ENCODE peak calls at places on chromosomes 6 and 20, in six cellular contexts. W, O, D, L, X and H are unnamed samples.

GRCh38 chr20:43559588-43559987 is 761 bp downstream of the SGK2 start:
- DNase-seq in X (no peak), D (no peak), O (peak), L (no peak), W (no peak), H (no peak)

GRCh38 chr6:2961971-2962370 is 9.4 kb downstream of the SERPINB6 start:
- DNase-seq in O (no peak), L (no peak), W (no peak), D (no peak), X (no peak), H (no peak)

GRCh38 chr6:45654673-45655072 is 276.9 kb upstream of the SUPT3H start:
- DNase-seq in X (no peak), D (no peak), L (no peak), O (no peak), W (no peak), H (no peak)

GRCh38 chr20:22586645-22587310 is 2.4 kb upstream of the FOXA2 start:
- DNase-seq in W (no peak), L (no peak), O (no peak), D (no peak), X (no peak), H (no peak)

GRCh38 chr6:118468682-118469465 is 79.2 kb upstream of the PLN start:
- DNase-seq in W (no peak), O (no peak), X (no peak), L (no peak), D (peak), H (no peak)

GRCh38 chr6:30533460-30534294 is 22.6 kb downstream of the GNL1 start:
- DNase-seq in L (no peak), W (no peak), O (no peak), D (no peak), X (no peak), H (no peak)

GRCh38 chr20:40160151-40160550 is 528.9 kb downstream of the MAFB start:
- DNase-seq in D (no peak), L (no peak), W (peak), X (no peak), O (no peak), H (no peak)

GRCh38 chr6:156538875-156539660 is 238.1 kb upstream of the ARID1B start:
- DNase-seq in D (no peak), X (no peak), L (no peak), W (no peak), O (no peak), H (no peak)

GRCh38 chr20:23434521-23435313 is 4.8 kb upstream of the CSTL1 start:
- DNase-seq in X (no peak), O (no peak), W (no peak), D (no peak), L (no peak), H (no peak)

GRCh38 chr6:140979642-140980091 is 1153.1 kb upstream of the GJE1 start:
- DNase-seq in X (peak), O (no peak), L (no peak), D (peak), W (no peak), H (no peak)

GRCh38 chr6:72950114-72950860 is 275.0 kb downstream of the KHDC1L start:
- DNase-seq in D (peak), W (no peak), X (no peak), O (no peak), L (no peak), H (no peak)

GRCh38 chr6:157761926-157762325 is 61.1 kb upstream of the SNX9 start:
- DNase-seq in X (no peak), W (no peak), O (no peak), L (no peak), D (no peak), H (no peak)

GRCh38 chr6:2749972-2750600 is 636 bp downstream of the MYLK4 start:
- DNase-seq in W (peak), D (no peak), O (no peak), X (peak), L (peak), H (no peak)

GRCh38 chr6:56370127-56370540 is 122.8 kb upstream of the COL21A1 start:
- DNase-seq in X (no peak), W (no peak), O (peak), D (peak), L (no peak), H (no peak)

GRCh38 chr20:1214838-1215261 is 11.0 kb upstream of the RAD21L1 start:
- DNase-seq in D (no peak), O (no peak), L (no peak), W (no peak), X (no peak), H (no peak)

GRCh38 chr20:31567380-31567720 is 37.7 kb upstream of the ID1 start:
- DNase-seq in D (no peak), W (no peak), O (no peak), L (no peak), X (no peak), H (no peak)

GRCh38 chr6:40556881-40557280 is 30.3 kb downstream of the LRFN2 start:
- DNase-seq in W (no peak), O (peak), D (no peak), X (no peak), L (no peak), H (no peak)

GRCh38 chr20:37282558-37282957 is 6.9 kb upstream of the MANBAL start:
- DNase-seq in O (no peak), X (no peak), L (no peak), D (peak), W (no peak), H (no peak)

GRCh38 chr6:126367849-126368248 is 27.9 kb downstream of the CENPW start:
- DNase-seq in L (no peak), W (peak), D (no peak), O (no peak), X (no peak), H (peak)

GRCh38 chr20:43662943-43663655 is 3.8 kb upstream of the MYBL2 start:
- DNase-seq in W (no peak), X (no peak), L (no peak), D (no peak), O (no peak), H (no peak)

GRCh38 chr20:63746766-63747315 is 7.3 kb downstream of the SLC2A4RG start:
- DNase-seq in L (no peak), W (no peak), D (no peak), X (no peak), O (peak), H (no peak)

GRCh38 chr6:33716890-33717632 is 5.6 kb upstream of the UQCC2 start:
- DNase-seq in L (no peak), X (no peak), O (no peak), W (no peak), D (no peak), H (no peak)

GRCh38 chr6:167750956-167751358 is 75.8 kb upstream of the AFDN start:
- DNase-seq in D (no peak), X (no peak), O (peak), L (no peak), W (no peak), H (no peak)

GRCh38 chr6:710601-711571 is 17.9 kb upstream of the EXOC2 start:
- DNase-seq in L (peak), O (peak), D (peak), W (peak), X (peak), H (no peak)

GRCh38 chr20:1381753-1382591 is 10.9 kb downstream of the FKBP1A start:
- DNase-seq in W (no peak), X (no peak), L (no peak), D (peak), O (no peak), H (no peak)

GRCh38 chr6:149831380-149831820 is 32.8 kb downstream of the LRP11 start:
- DNase-seq in O (no peak), W (no peak), X (no peak), L (no peak), D (no peak), H (no peak)

GRCh38 chr20:33443006-33443511 is 504 bp downstream of the SNTA1 start:
- DNase-seq in D (no peak), X (peak), O (no peak), L (peak), W (no peak), H (no peak)

GRCh38 chr20:44133424-44133823 is 53.6 kb downstream of the JPH2 start:
- DNase-seq in W (no peak), L (no peak), O (peak), D (no peak), X (no peak), H (no peak)

GRCh38 chr20:13638162-13638495 is 603 bp downstream of the TASP1 start:
- DNase-seq in D (peak), O (no peak), W (no peak), X (no peak), L (no peak), H (no peak)

GRCh38 chr20:16699287-16699686 is 30.5 kb upstream of the SNRPB2 start:
- DNase-seq in X (no peak), L (no peak), O (no peak), W (no peak), D (no peak), H (no peak)

GRCh38 chr6:109393882-109394281 is 11.6 kb upstream of the CD164 start:
- DNase-seq in O (no peak), W (no peak), L (no peak), X (no peak), D (no peak), H (no peak)